ENCODE peak calls at places on chromosomes 3 and 15, in ten cellular contexts. C is CD8-positive, alpha-beta T cell; D is ovary; M is PC-3; Z is cardiac muscle cell; X is hepatocyte; W is stomach; Y is colonic mucosa; H is neural progenitor cell; L is esophagus squamous epithelium. T is an unnamed sample.

GRCh38 chr3:123618768-123619484 is 34.1 kb upstream of the HACD2 start:
- DNase-seq in C (no peak), D (peak; percentile 86), L (no peak), Y (peak; percentile 53), H (no peak), M (peak; percentile 80), Z (peak; percentile 91), W (peak; percentile 60), X (peak; percentile 58), T (peak; percentile 86)

GRCh38 chr3:177615015-177615414 is 417.7 kb upstream of the TBL1XR1 start:
- DNase-seq in C (no peak), D (peak; percentile 84), H (no peak), W (peak; percentile 77), M (peak; percentile 97), Z (peak; percentile 99), L (no peak), X (no peak), Y (peak; percentile 69), T (peak; percentile 77)

GRCh38 chr3:107450254-107450653 is 72.5 kb upstream of the BBX start:
- DNase-seq in W (no peak), C (no peak), X (no peak), L (no peak), H (no peak), Z (no peak), Y (no peak), D (no peak), M (peak; percentile 61), T (no peak)

GRCh38 chr3:172201136-172201989 is 162.0 kb downstream of the FNDC3B start:
- DNase-seq in H (no peak), M (no peak), Z (peak; percentile 93), W (peak; percentile 73), Y (peak; percentile 73), L (no peak), X (peak; percentile 65), D (peak; percentile 87), C (no peak), T (peak; percentile 91)

GRCh38 chr3:122577409-122578028 is at the start of gene PARP15:
- DNase-seq in D (no peak), M (no peak), L (no peak), Z (peak; percentile 30), W (no peak), C (peak; percentile 43), Y (peak; percentile 30), X (no peak), H (peak; percentile 32), T (no peak)

GRCh38 chr15:66459818-66460615 is 37.5 kb downstream of the SNAPC5 start:
- DNase-seq in X (no peak), Y (no peak), H (no peak), M (peak; percentile 57), L (no peak), C (no peak), D (no peak), W (no peak), Z (no peak), T (no peak)

GRCh38 chr3:172102883-172103310 is 63.5 kb downstream of the FNDC3B start:
- DNase-seq in C (no peak), H (no peak), W (no peak), D (no peak), Y (no peak), Z (no peak), X (no peak), M (no peak), L (no peak), T (no peak)

GRCh38 chr3:48428863-48429415 is 947 bp downstream of the PLXNB1 start:
- DNase-seq in X (peak; percentile 73), D (peak; percentile 70), Z (peak; percentile 20), H (peak; percentile 71), Y (peak; percentile 69), L (no peak), W (peak; percentile 40), M (peak; percentile 29), C (peak; percentile 54), T (peak; percentile 63)

GRCh38 chr3:17588422-17588821 is 154.0 kb downstream of the TBC1D5 start:
- DNase-seq in M (no peak), H (no peak), X (no peak), W (no peak), C (no peak), Z (no peak), D (no peak), L (no peak), Y (no peak), T (no peak)

GRCh38 chr3:127141921-127142730 is 50.8 kb upstream of the PRR23E start:
- DNase-seq in L (no peak), M (peak; percentile 14), D (no peak), W (peak; percentile 91), H (no peak), C (no peak), Y (peak; percentile 73), X (peak; percentile 88), Z (no peak), T (peak; percentile 86)

GRCh38 chr3:195007794-195008193 is 263.2 kb downstream of the XXYLT1 start:
- DNase-seq in X (no peak), L (no peak), H (no peak), W (peak; percentile 14), C (no peak), Y (no peak), D (no peak), M (no peak), Z (peak; percentile 20), T (no peak)

GRCh38 chr15:68693071-68693470 is 114.3 kb downstream of the CORO2B start:
- DNase-seq in W (no peak), M (no peak), Z (peak; percentile 32), H (no peak), L (no peak), C (no peak), Y (no peak), X (no peak), D (no peak), T (no peak)

GRCh38 chr3:38138347-38139190 is at the start of gene MYD88:
- DNase-seq in C (peak; percentile 85), D (peak; percentile 74), Y (peak; percentile 90), H (peak; percentile 85), X (peak; percentile 84), W (peak; percentile 87), L (peak; percentile 59), M (peak; percentile 62), Z (peak; percentile 61), T (peak; percentile 82)
- TF ChIP-seq CTCF in C (no peak), D (no peak), Y (no peak), H (no peak), X (no peak), W (no peak), L (no peak), M (no peak), Z (no peak), T (no peak)

DNA sequence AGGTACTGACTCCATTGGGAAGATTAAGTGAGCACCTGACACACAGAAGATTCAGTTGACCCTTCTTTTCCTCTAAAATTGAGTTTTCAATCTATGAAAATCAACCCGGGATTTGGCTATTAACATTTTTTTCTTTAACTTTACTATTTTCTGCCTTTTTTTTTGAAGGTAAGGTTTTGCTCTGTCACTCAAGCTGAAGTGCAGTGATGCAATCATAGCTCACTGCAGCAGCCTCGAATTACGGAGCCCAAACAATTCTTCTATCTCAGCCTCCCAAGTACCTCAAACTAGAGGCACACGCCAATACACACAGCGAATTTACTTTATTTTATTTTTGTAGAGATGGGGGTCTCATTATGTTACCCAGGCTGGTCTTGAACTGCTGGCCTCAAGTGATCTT is 1029.5 kb downstream of the MCTP2 start:
- DNase-seq in C (no peak), Y (no peak), D (no peak), X (no peak), H (no peak), L (no peak), M (no peak), W (no peak), Z (no peak), T (no peak)
- H3K4me3 ChIP-seq in C (no peak overlapping the region), Y (no peak overlapping the region), D (no peak overlapping the region), X (no peak overlapping the region), H (no peak overlapping the region), L (no peak overlapping the region), M (no peak overlapping the region), W (no peak overlapping the region), Z (no peak overlapping the region), T (no peak overlapping the region)

GRCh38 chr3:54065140-54065539 is 57.2 kb upstream of the CACNA2D3 start:
- DNase-seq in Y (no peak), W (no peak), C (no peak), H (no peak), X (no peak), Z (no peak), L (no peak), M (no peak), D (no peak), T (no peak)

GRCh38 chr3:54066253-54066652 is 56.1 kb upstream of the CACNA2D3 start:
- DNase-seq in H (no peak), L (no peak), Y (no peak), C (no peak), W (no peak), X (no peak), M (no peak), D (no peak), Z (no peak), T (no peak)

GRCh38 chr3:54065551-54065950 is 56.8 kb upstream of the CACNA2D3 start:
- DNase-seq in Y (no peak), H (no peak), M (no peak), C (no peak), X (no peak), Z (no peak), D (no peak), W (no peak), L (no peak), T (no peak)

GRCh38 chr3:54062546-54062945 is 59.8 kb upstream of the CACNA2D3 start:
- DNase-seq in W (no peak), L (no peak), D (no peak), H (no peak), C (no peak), Z (no peak), M (no peak), X (no peak), Y (no peak), T (no peak)

GRCh38 chr3:54064486-54064885 is 57.9 kb upstream of the CACNA2D3 start:
- DNase-seq in H (no peak), X (no peak), Z (no peak), L (no peak), Y (no peak), D (no peak), M (no peak), W (no peak), C (no peak), T (no peak)
- H3K27ac ChIP-seq in H (no peak overlapping the region), X (no peak overlapping the region), Z (no peak overlapping the region), L (no peak overlapping the region), Y (no peak overlapping the region), D (no peak overlapping the region), M (no peak overlapping the region), W (no peak overlapping the region), C (no peak overlapping the region), T (no peak overlapping the region)

DNA sequence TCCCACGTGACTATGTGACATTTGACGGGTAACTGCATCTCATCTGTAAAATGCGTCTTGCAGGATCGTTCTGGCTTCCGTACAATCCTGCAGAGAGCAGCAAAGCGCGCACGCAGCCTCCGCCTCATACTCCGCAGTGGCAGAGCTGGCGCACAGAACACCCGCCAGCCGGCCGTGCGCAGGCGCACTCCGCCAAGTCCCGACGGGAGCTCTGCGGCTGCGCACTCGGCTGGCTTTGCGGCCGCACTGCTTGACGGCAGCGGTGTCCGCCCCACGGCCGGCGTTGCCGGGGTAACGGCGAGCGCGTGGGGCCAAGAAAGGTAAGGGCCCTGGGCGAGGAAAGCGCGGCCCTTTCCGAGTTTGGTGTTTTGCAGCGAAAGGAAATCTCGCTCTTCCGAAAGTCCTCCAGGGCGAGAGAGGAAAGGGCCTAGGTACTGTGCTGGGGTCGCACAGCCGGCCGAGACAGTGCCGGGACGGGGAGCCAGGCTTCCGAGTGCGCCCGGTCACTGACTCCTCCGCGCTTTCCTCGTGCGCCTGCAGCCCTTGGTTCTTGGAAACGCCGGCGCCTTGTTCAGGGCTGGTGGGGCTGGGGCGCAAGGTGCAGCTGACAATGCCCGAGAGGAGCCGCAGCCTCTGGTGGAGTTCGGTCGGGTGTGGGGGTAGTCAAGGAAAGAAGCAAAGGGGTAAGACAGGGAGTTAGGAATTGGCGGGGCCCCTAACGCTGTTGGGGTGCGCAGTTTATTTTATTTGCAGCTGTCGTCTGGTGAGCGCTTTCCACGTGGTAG is at the start of gene TSEN2:
- DNase-seq in H (peak; percentile 97), Z (peak; percentile 97), M (peak; percentile 98), D (peak; percentile 97), C (peak; percentile 97), L (peak; percentile 51), W (peak; percentile 96), X (peak; percentile 98), Y (peak; percentile 93), T (peak; percentile 93)
- TF ChIP-seq CTCF in H (peak; percentile 18), Z (peak; percentile 18), M (no peak), D (peak; percentile 21), C (no peak), L (peak; percentile 32), W (no peak), X (peak; percentile 37), Y (no peak), T (peak; percentile 42)